ENCODE peak calls at places on chromosomes 5 and 9, in ten cellular contexts. J is AG04449, F is GM18507, H is ACHN, C is ovary, Y is dorsolateral prefrontal cortex, V is COLO829, D is IMR-90, U is kidney, A is M059J. R is an unnamed sample.

GRCh38 chr9:115507148-115507547 is 389.2 kb upstream of the TNC start:
- DNase-seq in H (no peak), D (no peak), U (no peak), C (no peak), J (no peak), F (no peak), A (no peak), V (no peak), Y (no peak), R (no peak)

GRCh38 chr5:126917918-126918623 is 112.3 kb downstream of the MARCHF3 start:
- DNase-seq in F (no peak), A (peak), U (no peak), H (no peak), C (no peak), J (no peak), Y (peak), D (peak), V (no peak), R (peak)

GRCh38 chr5:90783460-90784333 is 225.1 kb downstream of the ADGRV1 start:
- DNase-seq in A (peak), J (peak), C (peak), D (peak), H (peak), V (peak), Y (peak), F (no peak), U (peak), R (peak)

GRCh38 chr5:60335913-60336312 is 364.1 kb downstream of the DEPDC1B start:
- DNase-seq in D (no peak), J (no peak), C (no peak), U (no peak), H (no peak), Y (no peak), F (no peak), A (no peak), V (no peak), R (no peak)

GRCh38 chr9:6498982-6499381 is 86.0 kb downstream of the UHRF2 start:
- DNase-seq in A (no peak), Y (no peak), D (peak), C (no peak), J (peak), V (peak), F (no peak), U (no peak), H (peak), R (no peak)

GRCh38 chr9:114434878-114435311 is 47.1 kb upstream of the AKNA start:
- DNase-seq in V (peak), D (peak), U (no peak), Y (no peak), A (peak), H (peak), C (no peak), F (no peak), J (no peak), R (peak)

GRCh38 chr5:88879724-88880123 is 3.3 kb downstream of the MEF2C start:
- DNase-seq in F (no peak), A (no peak), J (no peak), D (no peak), H (no peak), U (no peak), Y (no peak), V (no peak), C (no peak), R (no peak)

GRCh38 chr9:99490736-99491135 is 268.7 kb downstream of the SEC61B start:
- DNase-seq in D (peak), C (no peak), F (no peak), U (no peak), A (peak), V (no peak), J (peak), Y (no peak), H (no peak), R (no peak)

GRCh38 chr9:98602839-98603238 is 105.9 kb downstream of the GABBR2 start:
- DNase-seq in H (no peak), A (no peak), C (no peak), J (no peak), D (no peak), F (no peak), Y (no peak), U (no peak), V (no peak), R (no peak)

GRCh38 chr5:95907067-95907705 is 54.5 kb downstream of the ELL2 start:
- DNase-seq in U (no peak), V (no peak), D (no peak), A (no peak), Y (no peak), C (no peak), J (no peak), F (no peak), H (no peak), R (no peak)

GRCh38 chr9:36041491-36041890 is 4.8 kb downstream of the RECK start:
- DNase-seq in C (no peak), Y (no peak), F (no peak), D (no peak), H (no peak), V (no peak), J (no peak), A (no peak), U (no peak), R (no peak)

GRCh38 chr5:133277744-133278143 is 225.9 kb downstream of the HSPA4 start:
- DNase-seq in D (no peak), J (no peak), U (no peak), F (no peak), C (no peak), A (no peak), Y (no peak), H (no peak), V (no peak), R (no peak)

GRCh38 chr5:1673042-1673674 is 126.5 kb downstream of the MRPL36 start:
- DNase-seq in V (no peak), U (no peak), Y (no peak), A (no peak), F (no peak), C (no peak), J (no peak), D (peak), H (no peak), R (no peak)

R was measured in A549.